ENCODE peak calls at places on chromosomes 2 and 18, in six cellular contexts. Y is AG09309, U is RWPE1, C is body of pancreas, Q is H1, R is A549. O is an unnamed sample.

GRCh38 chr18:31646332-31646822 is 38.0 kb downstream of the B4GALT6 start:
- DNase-seq in Q (no peak), C (no peak), U (no peak), R (no peak), Y (no peak), O (no peak)

GRCh38 chr2:84906108-84906899 is 848 bp downstream of the TMSB10 start:
- DNase-seq in Q (no peak), R (no peak), Y (no peak), C (peak), U (no peak), O (no peak)

GRCh38 chr2:181832015-181832414 is 59.5 kb upstream of the ITPRID2 start:
- DNase-seq in U (no peak), R (no peak), C (no peak), Q (no peak), Y (no peak), O (no peak)

GRCh38 chr2:156935611-156936010 is 321.9 kb upstream of the GALNT5 start:
- DNase-seq in R (no peak), Y (no peak), U (peak), C (no peak), Q (no peak), O (no peak)

GRCh38 chr2:174994381-174994780 is 10.8 kb downstream of the CHN1 start:
- DNase-seq in Q (no peak), Y (no peak), C (no peak), R (no peak), U (no peak), O (no peak)

GRCh38 chr2:202982779-202983491 is 31.7 kb upstream of the NBEAL1 start:
- DNase-seq in Q (no peak), U (no peak), C (no peak), Y (no peak), R (no peak), O (no peak)

GRCh38 chr18:56593906-56594305 is 44.5 kb downstream of the TXNL1 start:
- DNase-seq in Q (no peak), C (no peak), U (no peak), Y (no peak), R (no peak), O (no peak)

GRCh38 chr2:102844911-102845310 is 83.1 kb downstream of the TMEM182 start:
- DNase-seq in U (no peak), R (no peak), Y (no peak), C (no peak), Q (no peak), O (no peak)

GRCh38 chr2:235170536-235171510 is 219.0 kb downstream of the SH3BP4 start:
- DNase-seq in Y (peak), U (peak), R (peak), C (peak), Q (peak), O (no peak)

GRCh38 chr2:124561486-124561885 is 536.4 kb downstream of the CNTNAP5 start:
- DNase-seq in U (no peak), Q (no peak), R (no peak), C (no peak), Y (no peak), O (no peak)

GRCh38 chr2:43041661-43042360 is 184.6 kb downstream of the ZFP36L2 start:
- DNase-seq in C (no peak), Q (peak), R (peak), Y (peak), U (peak), O (no peak)

GRCh38 chr2:164457271-164457670 is 164.0 kb downstream of the GRB14 start:
- DNase-seq in Y (no peak), U (no peak), C (no peak), Q (no peak), R (no peak), O (no peak)

GRCh38 chr2:109614715-109615636 is 812 bp downstream of the SOWAHC start:
- DNase-seq in Y (no peak), Q (no peak), U (no peak), R (no peak), C (peak), O (no peak)

GRCh38 chr2:25651066-25651465 is 22.3 kb downstream of the DTNB start:
- DNase-seq in C (no peak), U (no peak), Q (no peak), R (no peak), Y (no peak), O (no peak)

GRCh38 chr2:237432484-237433092 is 18.6 kb upstream of the COL6A3 start:
- DNase-seq in U (peak), R (peak), Q (no peak), C (no peak), Y (peak), O (no peak)

GRCh38 chr2:62662131-62662530 is 43.4 kb upstream of the EHBP1 start:
- DNase-seq in U (no peak), Y (no peak), C (no peak), Q (no peak), R (no peak), O (no peak)

GRCh38 chr2:62662548-62662947 is 43.0 kb upstream of the EHBP1 start:
- DNase-seq in R (no peak), Q (no peak), Y (no peak), U (no peak), C (no peak), O (no peak)

GRCh38 chr2:62665446-62665845 is 40.1 kb upstream of the EHBP1 start:
- DNase-seq in Y (no peak), Q (no peak), R (no peak), C (no peak), U (no peak), O (no peak)

GRCh38 chr2:62663443-62663842 is 42.1 kb upstream of the EHBP1 start:
- DNase-seq in C (no peak), U (no peak), Q (no peak), Y (peak), R (no peak), O (no peak)

DNA sequence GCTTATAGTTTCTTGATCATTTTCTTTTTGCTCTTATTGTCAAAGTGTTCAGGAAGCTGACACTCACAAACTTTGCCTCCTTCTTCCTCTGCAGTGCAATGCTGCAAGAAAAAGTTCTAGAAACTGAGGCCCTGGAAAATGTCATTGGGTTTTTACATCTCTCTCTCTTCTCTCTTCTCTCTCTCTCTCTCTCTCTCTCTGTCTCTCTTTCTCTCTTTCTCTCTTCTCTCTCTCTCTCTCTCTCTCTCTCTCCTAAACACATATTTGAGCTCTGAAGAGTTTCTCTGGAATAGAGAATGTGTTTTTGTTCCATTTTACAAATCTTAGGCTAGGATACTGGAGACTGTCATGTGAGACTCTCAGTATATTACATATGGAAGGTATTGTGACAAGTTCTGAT is 41.6 kb upstream of the EHBP1 start:
- DNase-seq in Y (no peak), C (no peak), Q (no peak), U (no peak), R (no peak), O (no peak)
- TF ChIP-seq CTCF in Y (no peak), C (no peak), Q (no peak), U (no peak), R (no peak), O (no peak)

DNA sequence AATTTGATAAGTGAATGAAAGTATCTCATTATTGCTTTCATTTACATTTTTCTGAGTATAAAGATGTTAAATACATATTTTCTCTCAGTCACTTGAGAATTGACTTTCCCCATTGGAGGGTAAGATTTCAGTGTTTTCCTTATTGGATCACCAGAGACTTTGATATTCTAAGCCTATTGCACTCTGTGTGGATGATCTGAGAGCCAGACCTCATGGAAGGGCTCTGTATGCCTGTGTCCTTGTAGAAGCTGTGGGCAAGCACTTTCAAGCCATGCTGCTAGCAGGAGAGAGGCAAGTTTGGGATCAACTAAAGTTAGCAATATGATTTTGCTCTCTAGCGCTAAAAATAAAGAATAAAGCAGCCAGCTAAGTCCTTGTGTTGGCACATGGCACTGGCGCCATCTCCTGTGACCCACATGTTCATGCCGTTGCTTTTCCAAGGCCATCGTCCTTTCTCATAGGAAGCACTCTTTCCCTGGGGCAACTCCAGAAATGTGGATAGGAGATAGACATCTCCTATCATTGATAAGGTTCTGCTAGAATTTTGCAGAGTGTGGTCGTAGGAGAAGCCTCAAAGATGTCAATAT is 72.6 kb downstream of the AOX1 start:
- DNase-seq in U (no peak), C (no peak), Y (no peak), R (no peak), Q (no peak), O (no peak)
- TF ChIP-seq CTCF in U (no peak), C (peak), Y (no peak), R (peak), Q (peak), O (no peak)

DNA sequence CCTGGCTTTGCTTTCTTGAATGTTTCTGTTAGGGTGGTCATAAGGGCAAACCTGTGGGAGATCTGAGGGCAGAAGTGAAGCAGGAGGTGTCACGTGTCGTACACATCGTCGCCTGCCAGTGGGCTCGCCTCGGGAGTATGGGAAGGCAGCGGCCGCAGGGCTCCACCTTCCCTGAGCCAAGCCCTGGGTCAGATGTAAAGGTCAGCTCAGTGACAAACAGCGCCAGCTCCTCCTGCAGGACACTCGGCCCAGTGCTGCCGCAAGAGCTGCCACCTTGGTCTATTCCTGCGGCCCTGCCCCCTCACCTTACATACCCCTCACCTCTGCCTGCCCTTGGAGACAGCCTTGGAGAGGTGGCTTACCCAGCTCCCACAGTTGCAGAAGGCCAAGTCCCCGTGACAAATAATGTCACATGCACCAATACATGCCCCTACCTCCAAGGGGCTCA is 64.2 kb downstream of the PSMG2 start:
- DNase-seq in Y (no peak), U (no peak), C (no peak), R (peak), Q (peak), O (no peak)
- TF ChIP-seq CTCF in Y (no peak), U (no peak), C (no peak), R (no peak), Q (peak), O (no peak)

DNA sequence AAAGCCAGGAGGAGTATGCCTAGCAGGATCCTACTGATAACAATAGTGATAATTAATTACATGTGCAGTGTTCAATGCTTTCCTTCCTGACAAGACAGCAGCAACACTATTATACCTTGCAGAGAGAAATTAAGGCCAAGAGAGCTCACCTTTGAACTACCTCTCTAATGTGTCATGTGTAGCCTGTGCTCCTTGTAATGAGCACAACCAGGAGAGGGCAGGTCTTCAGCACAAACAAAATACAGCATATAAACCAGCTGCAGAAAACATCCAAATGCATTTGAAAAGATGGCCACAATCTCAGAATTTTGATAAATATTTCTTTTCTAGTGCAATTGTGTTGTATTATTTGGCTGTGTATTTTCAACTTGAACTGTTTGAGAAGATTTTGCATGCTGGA is 1425.7 kb downstream of the DSC3 start:
- DNase-seq in C (no peak), R (no peak), Y (no peak), Q (no peak), U (no peak), O (no peak)
- TF ChIP-seq CTCF in C (no peak), R (no peak), Y (no peak), Q (peak), U (no peak), O (no peak)

DNA sequence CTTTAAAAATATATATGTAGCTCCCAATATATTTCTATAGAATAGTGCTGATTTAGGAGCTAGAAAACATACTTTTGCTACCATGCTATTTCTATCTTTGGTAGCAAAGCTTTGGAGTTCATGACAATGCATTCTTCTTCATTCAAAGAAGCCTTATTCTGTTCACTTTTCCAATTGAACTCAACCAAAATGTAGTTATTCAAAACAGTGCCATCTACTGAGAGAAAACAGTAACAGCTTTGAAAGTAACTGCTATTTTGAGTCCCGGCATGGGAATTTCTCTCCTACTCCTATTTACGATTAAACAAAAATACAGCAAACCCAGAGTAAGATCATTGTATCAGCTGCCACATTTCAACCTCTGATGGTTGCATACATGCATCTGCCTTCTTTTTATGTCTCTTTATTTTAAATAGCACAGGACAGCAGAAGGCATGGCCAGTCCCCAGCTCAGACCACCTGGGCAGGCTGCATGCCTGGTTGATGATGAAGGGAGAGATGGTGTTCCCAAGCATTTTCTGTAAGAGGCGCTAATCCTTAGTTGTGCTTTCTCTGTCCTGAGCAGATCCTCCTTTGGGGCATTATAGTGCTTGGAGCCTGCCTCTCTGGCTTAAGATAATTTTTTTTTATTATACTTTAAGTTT is 69.7 kb upstream of the SULT1C3 start:
- DNase-seq in U (no peak), Y (no peak), Q (no peak), C (no peak), R (peak), O (no peak)
- TF ChIP-seq CTCF in U (peak), Y (peak), Q (peak), C (peak), R (peak), O (no peak)

DNA sequence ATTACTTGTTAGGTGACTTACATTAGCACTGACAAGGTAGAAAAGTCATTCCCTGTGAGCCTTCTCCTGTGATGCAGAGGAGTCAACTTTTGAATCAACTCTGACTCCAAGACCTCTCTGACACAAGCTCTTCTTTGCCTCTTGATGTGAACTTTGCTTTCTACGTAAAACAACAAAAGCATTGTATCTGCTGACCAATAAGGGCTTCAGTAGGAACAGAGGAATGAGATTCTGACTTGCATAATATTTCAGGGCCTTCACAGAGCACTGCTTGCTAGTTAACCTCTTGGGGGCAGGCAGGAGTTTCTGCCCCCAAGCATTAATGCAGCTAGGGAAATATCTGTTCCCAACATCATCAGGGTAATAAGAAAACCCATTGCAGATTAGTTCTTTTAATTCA is 791.5 kb downstream of the BCL11A start:
- DNase-seq in U (no peak), R (no peak), Y (no peak), C (no peak), Q (no peak), O (no peak)
- TF ChIP-seq CTCF in U (no peak), R (no peak), Y (no peak), C (no peak), Q (no peak), O (no peak)

DNA sequence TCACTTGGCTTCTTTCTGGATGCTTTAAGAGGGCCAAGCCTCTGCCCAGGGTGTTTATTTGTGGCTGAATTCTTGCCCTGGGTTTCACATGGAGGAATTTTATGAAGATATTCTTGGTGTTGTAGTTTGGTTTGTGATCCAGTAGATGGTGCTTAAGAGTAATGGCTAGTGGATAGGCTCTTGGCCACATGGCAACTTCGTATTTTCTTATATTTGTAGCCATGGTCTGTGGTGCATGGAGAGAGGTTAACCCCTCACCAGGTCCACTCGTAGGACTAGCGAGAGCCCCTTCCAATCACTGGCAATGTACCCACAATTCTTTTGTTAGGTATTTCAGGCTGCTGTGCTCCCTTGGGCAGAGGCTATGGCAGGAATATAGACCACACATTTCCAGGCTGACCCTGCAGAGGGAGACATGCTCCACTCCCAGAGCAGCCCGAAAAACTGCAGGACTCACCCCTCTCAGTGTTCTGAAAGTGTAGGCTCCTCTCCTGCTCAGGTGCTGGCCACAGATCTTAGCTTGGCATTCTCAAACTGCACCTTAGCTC is 582.1 kb upstream of the SETBP1 start:
- DNase-seq in R (no peak), Q (peak), Y (peak), U (no peak), C (no peak), O (no peak)
- TF ChIP-seq CTCF in R (no peak), Q (peak), Y (peak), U (no peak), C (peak), O (no peak)

GRCh38 chr2:143282684-143283083 is 153.5 kb downstream of the ARHGAP15 start:
- DNase-seq in Y (no peak), Q (no peak), U (no peak), C (no peak), R (no peak), O (no peak)
- TF ChIP-seq CTCF in Y (peak), Q (peak), U (no peak), C (no peak), R (no peak), O (no peak)

DNA sequence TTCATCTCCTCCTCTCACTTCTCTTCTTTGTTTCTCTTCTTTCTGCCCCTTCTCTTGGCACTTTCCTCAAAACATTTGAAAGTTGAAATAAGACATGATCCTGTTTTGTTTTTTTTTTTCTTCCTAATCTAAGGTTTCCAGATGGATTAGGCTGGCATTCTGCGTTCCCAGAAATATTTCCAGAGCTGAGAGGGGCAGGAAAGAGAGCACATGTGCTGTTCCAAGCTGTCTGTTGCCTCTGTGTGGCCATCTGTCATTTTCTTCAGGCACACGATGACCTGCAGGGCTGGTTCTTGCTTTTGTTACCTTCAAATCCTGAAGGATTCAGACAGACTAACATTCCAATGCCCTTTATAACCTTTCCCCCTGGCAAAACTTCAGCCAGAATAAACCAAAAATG is 142.9 kb downstream of the RNF144A start:
- DNase-seq in Y (no peak), U (no peak), C (no peak), R (no peak), Q (no peak), O (no peak)
- TF ChIP-seq CTCF in Y (no peak), U (no peak), C (no peak), R (no peak), Q (no peak), O (no peak)

DNA sequence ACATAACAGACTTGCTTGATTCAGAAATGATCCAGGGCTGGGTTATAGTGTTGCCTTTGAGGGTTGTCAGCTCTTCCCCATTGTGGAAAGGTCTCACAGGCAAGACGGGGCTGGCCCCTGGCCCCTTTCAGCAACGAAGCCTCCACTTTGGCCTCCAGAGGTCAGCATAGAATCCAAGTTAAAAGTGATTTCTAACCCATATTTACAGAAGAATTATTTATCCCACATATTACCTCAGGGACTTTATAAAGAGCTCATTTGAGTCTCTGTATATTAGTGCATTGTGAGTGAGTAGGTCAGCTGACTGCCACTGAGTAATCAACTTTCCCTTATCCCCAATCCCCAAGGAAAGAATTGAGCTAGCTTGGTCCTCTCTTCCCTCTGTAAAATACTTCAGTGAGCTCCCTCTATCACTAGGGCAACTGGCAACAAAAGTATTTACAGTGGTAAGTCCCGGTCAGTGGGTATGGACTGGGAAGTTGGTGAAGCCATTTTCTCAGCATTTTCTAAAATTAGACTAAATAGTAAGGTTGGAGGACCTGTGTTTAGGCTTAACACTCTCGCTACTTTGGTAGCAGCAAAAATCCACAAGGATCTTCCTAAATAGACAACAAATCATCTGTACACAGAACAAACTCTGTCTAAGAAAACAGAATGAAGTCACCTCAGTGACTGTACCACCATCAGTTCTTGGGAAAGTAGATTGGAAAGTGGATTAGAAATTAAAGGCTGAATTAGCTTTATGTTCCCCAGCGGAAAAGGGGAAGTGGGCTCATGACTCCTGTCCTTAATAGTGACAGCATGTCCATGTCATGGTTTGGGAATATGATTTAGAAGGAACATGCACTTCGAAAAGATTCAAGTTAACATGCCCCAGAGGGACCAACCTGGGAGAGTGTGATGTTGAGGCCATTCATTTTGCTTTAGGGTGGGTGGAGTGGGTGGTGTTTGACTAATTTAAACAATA is 171.0 kb upstream of the SIX3 start:
- DNase-seq in U (no peak), R (no peak), Y (no peak), C (no peak), Q (no peak), O (no peak)
- TF ChIP-seq CTCF in U (no peak), R (peak), Y (no peak), C (no peak), Q (peak), O (no peak)